ENCODE peak calls at places on chromosomes 4 and X, in ten cellular contexts. One of them, this sample, is unnamed.
A peak's percentile ranks its signal among the peaks of the same experiment; 100 is the strongest.

GRCh38 chrX:39773923-39774803 is 323.6 kb downstream of the BCOR start:
- DNase-seq in stimulated activated CD8-positive, alpha-beta memory T cell treated with anti-CD3 and anti-CD28 coated beads, Interleukin-15, amount 100 ng/mL, for 1 hour: no peak
- DNase-seq in mucosa of descending colon: no peak
- DNase-seq in tibial artery: no peak
- DNase-seq in iris pigment epithelial cell: peak; percentile 54
- DNase-seq in cardiac fibroblast: no peak
- DNase-seq in dermis blood vessel endothelial cell: peak; percentile 4
- DNase-seq in stimulated activated CD4-positive, alpha-beta T cell treated with anti-CD3 and anti-CD28 coated beads, Interleukin-12 subunit alpha, Interleukin-12 subunit beta, amount 100 ng/mL, for 4 hours: no peak
- DNase-seq in upper lobe of right lung: no peak
- DNase-seq in H54: no peak
- DNase-seq in this sample: peak; percentile 42

GRCh38 chr4:112550728-112551127 is 34.7 kb upstream of the NEUROG2 start:
- DNase-seq in mucosa of descending colon: no peak
- DNase-seq in stimulated activated CD8-positive, alpha-beta memory T cell treated with anti-CD3 and anti-CD28 coated beads, Interleukin-15, amount 100 ng/mL, for 1 hour: no peak
- DNase-seq in dermis blood vessel endothelial cell: no peak
- DNase-seq in iris pigment epithelial cell: peak; percentile 81
- DNase-seq in tibial artery: no peak
- DNase-seq in H54: no peak
- DNase-seq in upper lobe of right lung: no peak
- DNase-seq in cardiac fibroblast: peak; percentile 65
- DNase-seq in stimulated activated CD4-positive, alpha-beta T cell treated with anti-CD3 and anti-CD28 coated beads, Interleukin-12 subunit alpha, Interleukin-12 subunit beta, amount 100 ng/mL, for 4 hours: no peak
- DNase-seq in this sample: peak; percentile 76

GRCh38 chr4:123092603-123093002 is 170.2 kb upstream of the NUDT6 start:
- DNase-seq in stimulated activated CD4-positive, alpha-beta T cell treated with anti-CD3 and anti-CD28 coated beads, Interleukin-12 subunit alpha, Interleukin-12 subunit beta, amount 100 ng/mL, for 4 hours: no peak
- DNase-seq in dermis blood vessel endothelial cell: no peak
- DNase-seq in stimulated activated CD8-positive, alpha-beta memory T cell treated with anti-CD3 and anti-CD28 coated beads, Interleukin-15, amount 100 ng/mL, for 1 hour: no peak
- DNase-seq in cardiac fibroblast: no peak
- DNase-seq in iris pigment epithelial cell: no peak
- DNase-seq in tibial artery: no peak
- DNase-seq in upper lobe of right lung: no peak
- DNase-seq in H54: no peak
- DNase-seq in mucosa of descending colon: no peak
- DNase-seq in this sample: no peak

GRCh38 chrX:120794525-120794975 is 81.1 kb downstream of the CT47B1 start:
- DNase-seq in H54: no peak
- DNase-seq in stimulated activated CD4-positive, alpha-beta T cell treated with anti-CD3 and anti-CD28 coated beads, Interleukin-12 subunit alpha, Interleukin-12 subunit beta, amount 100 ng/mL, for 4 hours: no peak
- DNase-seq in upper lobe of right lung: no peak
- DNase-seq in stimulated activated CD8-positive, alpha-beta memory T cell treated with anti-CD3 and anti-CD28 coated beads, Interleukin-15, amount 100 ng/mL, for 1 hour: no peak
- DNase-seq in iris pigment epithelial cell: peak; percentile 65
- DNase-seq in tibial artery: no peak
- DNase-seq in dermis blood vessel endothelial cell: peak; percentile 84
- DNase-seq in mucosa of descending colon: no peak
- DNase-seq in cardiac fibroblast: peak; percentile 61
- DNase-seq in this sample: no peak

GRCh38 chr4:33924239-33924638 is 2320.1 kb downstream of the ARAP2 start:
- DNase-seq in tibial artery: no peak
- DNase-seq in H54: peak; percentile 5
- DNase-seq in cardiac fibroblast: peak; percentile 58
- DNase-seq in upper lobe of right lung: no peak
- DNase-seq in mucosa of descending colon: no peak
- DNase-seq in stimulated activated CD8-positive, alpha-beta memory T cell treated with anti-CD3 and anti-CD28 coated beads, Interleukin-15, amount 100 ng/mL, for 1 hour: no peak
- DNase-seq in iris pigment epithelial cell: peak; percentile 84
- DNase-seq in stimulated activated CD4-positive, alpha-beta T cell treated with anti-CD3 and anti-CD28 coated beads, Interleukin-12 subunit alpha, Interleukin-12 subunit beta, amount 100 ng/mL, for 4 hours: no peak
- DNase-seq in dermis blood vessel endothelial cell: no peak
- DNase-seq in this sample: peak; percentile 0

GRCh38 chr4:148225639-148226038 is 216.6 kb downstream of the NR3C2 start:
- DNase-seq in upper lobe of right lung: no peak
- DNase-seq in H54: no peak
- DNase-seq in tibial artery: no peak
- DNase-seq in stimulated activated CD8-positive, alpha-beta memory T cell treated with anti-CD3 and anti-CD28 coated beads, Interleukin-15, amount 100 ng/mL, for 1 hour: no peak
- DNase-seq in dermis blood vessel endothelial cell: peak; percentile 37
- DNase-seq in stimulated activated CD4-positive, alpha-beta T cell treated with anti-CD3 and anti-CD28 coated beads, Interleukin-12 subunit alpha, Interleukin-12 subunit beta, amount 100 ng/mL, for 4 hours: no peak
- DNase-seq in cardiac fibroblast: peak; percentile 46
- DNase-seq in iris pigment epithelial cell: no peak
- DNase-seq in mucosa of descending colon: no peak
- DNase-seq in this sample: no peak

GRCh38 chr4:186813377-186814068 is 89.9 kb upstream of the FAT1 start:
- DNase-seq in H54: no peak
- DNase-seq in cardiac fibroblast: no peak
- DNase-seq in dermis blood vessel endothelial cell: no peak
- DNase-seq in stimulated activated CD4-positive, alpha-beta T cell treated with anti-CD3 and anti-CD28 coated beads, Interleukin-12 subunit alpha, Interleukin-12 subunit beta, amount 100 ng/mL, for 4 hours: no peak
- DNase-seq in tibial artery: no peak
- DNase-seq in iris pigment epithelial cell: no peak
- DNase-seq in stimulated activated CD8-positive, alpha-beta memory T cell treated with anti-CD3 and anti-CD28 coated beads, Interleukin-15, amount 100 ng/mL, for 1 hour: no peak
- DNase-seq in upper lobe of right lung: no peak
- DNase-seq in mucosa of descending colon: no peak
- DNase-seq in this sample: no peak

GRCh38 chr4:37964734-37965457 is 4.7 kb downstream of the PTTG2 start:
- DNase-seq in stimulated activated CD4-positive, alpha-beta T cell treated with anti-CD3 and anti-CD28 coated beads, Interleukin-12 subunit alpha, Interleukin-12 subunit beta, amount 100 ng/mL, for 4 hours: no peak
- DNase-seq in iris pigment epithelial cell: no peak
- DNase-seq in stimulated activated CD8-positive, alpha-beta memory T cell treated with anti-CD3 and anti-CD28 coated beads, Interleukin-15, amount 100 ng/mL, for 1 hour: no peak
- DNase-seq in H54: no peak
- DNase-seq in upper lobe of right lung: no peak
- DNase-seq in tibial artery: no peak
- DNase-seq in cardiac fibroblast: no peak
- DNase-seq in mucosa of descending colon: no peak
- DNase-seq in dermis blood vessel endothelial cell: no peak
- DNase-seq in this sample: no peak

GRCh38 chr4:2077537-2078460 is 18.7 kb downstream of the NAT8L start:
- DNase-seq in H54: no peak
- DNase-seq in iris pigment epithelial cell: no peak
- DNase-seq in cardiac fibroblast: no peak
- DNase-seq in dermis blood vessel endothelial cell: no peak
- DNase-seq in stimulated activated CD4-positive, alpha-beta T cell treated with anti-CD3 and anti-CD28 coated beads, Interleukin-12 subunit alpha, Interleukin-12 subunit beta, amount 100 ng/mL, for 4 hours: no peak
- DNase-seq in mucosa of descending colon: no peak
- DNase-seq in tibial artery: peak; percentile 57
- DNase-seq in stimulated activated CD8-positive, alpha-beta memory T cell treated with anti-CD3 and anti-CD28 coated beads, Interleukin-15, amount 100 ng/mL, for 1 hour: no peak
- DNase-seq in upper lobe of right lung: peak; percentile 48
- DNase-seq in this sample: no peak

This sample was measured in ACHN.